ENCODE peak calls at places on chromosomes 2 and 18, in nine cellular contexts. One of them, this sample, is unnamed.

GRCh38 chr2:217433522-217433921 is 569.3 kb downstream of the TNS1 start:
- DNase-seq in thoracic aorta: no peak
- DNase-seq in HCT116: no peak
- DNase-seq in endothelial cell of umbilical vein: no peak
- DNase-seq in GM23338: peak; percentile 47
- DNase-seq in CD8-positive, alpha-beta T cell: no peak
- DNase-seq in upper lobe of left lung: no peak
- DNase-seq in tibial nerve: no peak
- DNase-seq in heart left ventricle: no peak
- DNase-seq in this sample: no peak

GRCh38 chr2:10377052-10377746 is 70.9 kb downstream of the ODC1 start:
- DNase-seq in endothelial cell of umbilical vein: no peak
- DNase-seq in CD8-positive, alpha-beta T cell: no peak
- DNase-seq in tibial nerve: no peak
- DNase-seq in thoracic aorta: no peak
- DNase-seq in upper lobe of left lung: no peak
- DNase-seq in heart left ventricle: no peak
- DNase-seq in GM23338: no peak
- DNase-seq in HCT116: no peak
- DNase-seq in this sample: no peak

GRCh38 chr2:170689481-170689880 is 25.7 kb upstream of the SP5 start:
- DNase-seq in GM23338: no peak
- DNase-seq in tibial nerve: no peak
- DNase-seq in heart left ventricle: no peak
- DNase-seq in CD8-positive, alpha-beta T cell: no peak
- DNase-seq in HCT116: no peak
- DNase-seq in endothelial cell of umbilical vein: no peak
- DNase-seq in upper lobe of left lung: no peak
- DNase-seq in thoracic aorta: no peak
- DNase-seq in this sample: no peak

GRCh38 chr2:166088634-166089033 is 39.2 kb downstream of the SCN1A start:
- DNase-seq in tibial nerve: no peak
- DNase-seq in thoracic aorta: no peak
- DNase-seq in CD8-positive, alpha-beta T cell: no peak
- DNase-seq in upper lobe of left lung: no peak
- DNase-seq in HCT116: no peak
- DNase-seq in heart left ventricle: no peak
- DNase-seq in GM23338: no peak
- DNase-seq in endothelial cell of umbilical vein: peak; percentile 97
- DNase-seq in this sample: no peak

GRCh38 chr2:23327897-23328296 is 57.1 kb upstream of the KLHL29 start:
- DNase-seq in upper lobe of left lung: no peak
- DNase-seq in thoracic aorta: no peak
- DNase-seq in heart left ventricle: no peak
- DNase-seq in CD8-positive, alpha-beta T cell: no peak
- DNase-seq in HCT116: no peak
- DNase-seq in GM23338: no peak
- DNase-seq in endothelial cell of umbilical vein: no peak
- DNase-seq in tibial nerve: no peak
- DNase-seq in this sample: no peak

GRCh38 chr2:71166812-71167211 is 36.4 kb downstream of the MPHOSPH10 start:
- DNase-seq in GM23338: no peak
- DNase-seq in HCT116: no peak
- DNase-seq in endothelial cell of umbilical vein: no peak
- DNase-seq in thoracic aorta: no peak
- DNase-seq in upper lobe of left lung: no peak
- DNase-seq in CD8-positive, alpha-beta T cell: no peak
- DNase-seq in tibial nerve: no peak
- DNase-seq in heart left ventricle: no peak
- DNase-seq in this sample: peak; percentile 8

GRCh38 chr2:74922592-74923227 is 35.7 kb upstream of the POLE4 start:
- DNase-seq in CD8-positive, alpha-beta T cell: no peak
- DNase-seq in tibial nerve: no peak
- DNase-seq in endothelial cell of umbilical vein: peak; percentile 22
- DNase-seq in GM23338: no peak
- DNase-seq in upper lobe of left lung: no peak
- DNase-seq in HCT116: no peak
- DNase-seq in thoracic aorta: no peak
- DNase-seq in heart left ventricle: no peak
- DNase-seq in this sample: no peak

GRCh38 chr2:239461551-239462515 is 61.0 kb upstream of the HDAC4 start:
- DNase-seq in endothelial cell of umbilical vein: no peak
- DNase-seq in tibial nerve: no peak
- DNase-seq in upper lobe of left lung: peak; percentile 12
- DNase-seq in heart left ventricle: no peak
- DNase-seq in HCT116: no peak
- DNase-seq in CD8-positive, alpha-beta T cell: no peak
- DNase-seq in GM23338: no peak
- DNase-seq in thoracic aorta: no peak
- DNase-seq in this sample: no peak

GRCh38 chr18:21703241-21703820 is 1.2 kb downstream of the ABHD3 start:
- DNase-seq in endothelial cell of umbilical vein: no peak
- DNase-seq in thoracic aorta: no peak
- DNase-seq in heart left ventricle: no peak
- DNase-seq in upper lobe of left lung: no peak
- DNase-seq in HCT116: no peak
- DNase-seq in GM23338: peak; percentile 64
- DNase-seq in CD8-positive, alpha-beta T cell: peak; percentile 16
- DNase-seq in tibial nerve: no peak
- DNase-seq in this sample: peak; percentile 66

GRCh38 chr18:12361770-12362378 is 15.2 kb downstream of the AFG3L2 start:
- DNase-seq in upper lobe of left lung: no peak
- DNase-seq in heart left ventricle: peak; percentile 80
- DNase-seq in thoracic aorta: no peak
- DNase-seq in GM23338: no peak
- DNase-seq in CD8-positive, alpha-beta T cell: no peak
- DNase-seq in endothelial cell of umbilical vein: no peak
- DNase-seq in HCT116: no peak
- DNase-seq in tibial nerve: no peak
- DNase-seq in this sample: peak; percentile 4

GRCh38 chr2:72515696-72516095 is 310.1 kb downstream of the EXOC6B start:
- DNase-seq in thoracic aorta: no peak
- DNase-seq in upper lobe of left lung: no peak
- DNase-seq in HCT116: no peak
- DNase-seq in endothelial cell of umbilical vein: no peak
- DNase-seq in tibial nerve: no peak
- DNase-seq in GM23338: no peak
- DNase-seq in CD8-positive, alpha-beta T cell: no peak
- DNase-seq in heart left ventricle: no peak
- DNase-seq in this sample: peak; percentile 1

GRCh38 chr2:236167297-236168109 is 683 bp downstream of the GBX2 start:
- DNase-seq in endothelial cell of umbilical vein: peak; percentile 74
- DNase-seq in upper lobe of left lung: no peak
- DNase-seq in HCT116: no peak
- DNase-seq in thoracic aorta: no peak
- DNase-seq in tibial nerve: no peak
- DNase-seq in CD8-positive, alpha-beta T cell: no peak
- DNase-seq in heart left ventricle: no peak
- DNase-seq in GM23338: peak; percentile 58
- DNase-seq in this sample: no peak

GRCh38 chr2:62363166-62363565 is 142.8 kb downstream of the TMEM17 start:
- DNase-seq in thoracic aorta: no peak
- DNase-seq in HCT116: no peak
- DNase-seq in tibial nerve: no peak
- DNase-seq in CD8-positive, alpha-beta T cell: no peak
- DNase-seq in GM23338: no peak
- DNase-seq in heart left ventricle: no peak
- DNase-seq in endothelial cell of umbilical vein: no peak
- DNase-seq in upper lobe of left lung: no peak
- DNase-seq in this sample: no peak

GRCh38 chr2:127606594-127607398 is 39.2 kb upstream of the GPR17 start:
- DNase-seq in thoracic aorta: no peak
- DNase-seq in upper lobe of left lung: peak; percentile 6
- DNase-seq in HCT116: no peak
- DNase-seq in GM23338: no peak
- DNase-seq in tibial nerve: no peak
- DNase-seq in heart left ventricle: no peak
- DNase-seq in CD8-positive, alpha-beta T cell: no peak
- DNase-seq in endothelial cell of umbilical vein: no peak
- DNase-seq in this sample: no peak

GRCh38 chr18:55996726-55997125 is 408.7 kb upstream of the TCF4 start:
- DNase-seq in upper lobe of left lung: no peak
- DNase-seq in thoracic aorta: no peak
- DNase-seq in GM23338: no peak
- DNase-seq in HCT116: no peak
- DNase-seq in CD8-positive, alpha-beta T cell: no peak
- DNase-seq in endothelial cell of umbilical vein: no peak
- DNase-seq in heart left ventricle: no peak
- DNase-seq in tibial nerve: no peak
- DNase-seq in this sample: peak; percentile 9

GRCh38 chr18:3453540-3454364 is 3.8 kb downstream of the TGIF1 start:
- DNase-seq in thoracic aorta: peak; percentile 41
- DNase-seq in GM23338: peak; percentile 59
- DNase-seq in tibial nerve: peak; percentile 68
- DNase-seq in heart left ventricle: peak; percentile 41
- DNase-seq in CD8-positive, alpha-beta T cell: no peak
- DNase-seq in upper lobe of left lung: peak; percentile 60
- DNase-seq in endothelial cell of umbilical vein: peak; percentile 97
- DNase-seq in HCT116: no peak
- DNase-seq in this sample: peak; percentile 93

GRCh38 chr2:119468154-119468955 is 36.7 kb downstream of the TMEM37 start:
- DNase-seq in heart left ventricle: peak; percentile 23
- DNase-seq in tibial nerve: no peak
- DNase-seq in HCT116: no peak
- DNase-seq in GM23338: no peak
- DNase-seq in upper lobe of left lung: peak; percentile 57
- DNase-seq in CD8-positive, alpha-beta T cell: no peak
- DNase-seq in thoracic aorta: no peak
- DNase-seq in endothelial cell of umbilical vein: no peak
- DNase-seq in this sample: peak; percentile 13

GRCh38 chr2:240231838-240232244 is 91.4 kb upstream of the OTOS start:
- DNase-seq in tibial nerve: no peak
- DNase-seq in GM23338: no peak
- DNase-seq in HCT116: no peak
- DNase-seq in upper lobe of left lung: peak; percentile 10
- DNase-seq in thoracic aorta: no peak
- DNase-seq in CD8-positive, alpha-beta T cell: no peak
- DNase-seq in endothelial cell of umbilical vein: no peak
- DNase-seq in heart left ventricle: peak; percentile 17
- DNase-seq in this sample: no peak

GRCh38 chr2:152405206-152406118 is 70.5 kb downstream of the FMNL2 start:
- DNase-seq in heart left ventricle: no peak
- DNase-seq in thoracic aorta: no peak
- DNase-seq in endothelial cell of umbilical vein: peak; percentile 88
- DNase-seq in tibial nerve: no peak
- DNase-seq in CD8-positive, alpha-beta T cell: no peak
- DNase-seq in GM23338: no peak
- DNase-seq in HCT116: peak; percentile 51
- DNase-seq in upper lobe of left lung: peak; percentile 48
- DNase-seq in this sample: no peak

GRCh38 chr2:20300656-20301055 is 50.0 kb downstream of the PUM2 start:
- DNase-seq in endothelial cell of umbilical vein: no peak
- DNase-seq in CD8-positive, alpha-beta T cell: no peak
- DNase-seq in tibial nerve: no peak
- DNase-seq in HCT116: no peak
- DNase-seq in upper lobe of left lung: no peak
- DNase-seq in heart left ventricle: no peak
- DNase-seq in thoracic aorta: no peak
- DNase-seq in GM23338: peak; percentile 26
- DNase-seq in this sample: peak; percentile 42
- TF ChIP-seq CTCF in endothelial cell of umbilical vein: no peak
- TF ChIP-seq CTCF in CD8-positive, alpha-beta T cell: no peak
- TF ChIP-seq CTCF in tibial nerve: no peak
- TF ChIP-seq CTCF in HCT116: no peak
- TF ChIP-seq CTCF in upper lobe of left lung: no peak
- TF ChIP-seq CTCF in heart left ventricle: no peak
- TF ChIP-seq CTCF in thoracic aorta: no peak
- TF ChIP-seq CTCF in GM23338: no peak
- TF ChIP-seq CTCF in this sample: no peak

GRCh38 chr2:105378276-105378840 is 20.5 kb downstream of the FHL2 start:
- DNase-seq in GM23338: no peak
- DNase-seq in thoracic aorta: no peak
- DNase-seq in heart left ventricle: peak; percentile 29
- DNase-seq in CD8-positive, alpha-beta T cell: no peak
- DNase-seq in tibial nerve: no peak
- DNase-seq in HCT116: no peak
- DNase-seq in endothelial cell of umbilical vein: no peak
- DNase-seq in upper lobe of left lung: no peak
- DNase-seq in this sample: peak; percentile 75
- H3K4me1 ChIP-seq in GM23338: no peaks in the 10 kb centered on the region
- H3K4me1 ChIP-seq in thoracic aorta: peaks cover 30% of the 10 kb centered on the region
- H3K4me1 ChIP-seq in heart left ventricle: peaks cover 80% of the 10 kb centered on the region
- H3K4me1 ChIP-seq in CD8-positive, alpha-beta T cell: peaks cover 4% of the 10 kb centered on the region
- H3K4me1 ChIP-seq in tibial nerve: no peaks in the 10 kb centered on the region
- H3K4me1 ChIP-seq in HCT116: no peaks in the 10 kb centered on the region
- H3K4me1 ChIP-seq in endothelial cell of umbilical vein: peaks cover 82% of the 10 kb centered on the region
- H3K4me1 ChIP-seq in upper lobe of left lung: peaks cover 14% of the 10 kb centered on the region
- H3K4me1 ChIP-seq in this sample: peaks cover 45% of the 10 kb centered on the region

DNA sequence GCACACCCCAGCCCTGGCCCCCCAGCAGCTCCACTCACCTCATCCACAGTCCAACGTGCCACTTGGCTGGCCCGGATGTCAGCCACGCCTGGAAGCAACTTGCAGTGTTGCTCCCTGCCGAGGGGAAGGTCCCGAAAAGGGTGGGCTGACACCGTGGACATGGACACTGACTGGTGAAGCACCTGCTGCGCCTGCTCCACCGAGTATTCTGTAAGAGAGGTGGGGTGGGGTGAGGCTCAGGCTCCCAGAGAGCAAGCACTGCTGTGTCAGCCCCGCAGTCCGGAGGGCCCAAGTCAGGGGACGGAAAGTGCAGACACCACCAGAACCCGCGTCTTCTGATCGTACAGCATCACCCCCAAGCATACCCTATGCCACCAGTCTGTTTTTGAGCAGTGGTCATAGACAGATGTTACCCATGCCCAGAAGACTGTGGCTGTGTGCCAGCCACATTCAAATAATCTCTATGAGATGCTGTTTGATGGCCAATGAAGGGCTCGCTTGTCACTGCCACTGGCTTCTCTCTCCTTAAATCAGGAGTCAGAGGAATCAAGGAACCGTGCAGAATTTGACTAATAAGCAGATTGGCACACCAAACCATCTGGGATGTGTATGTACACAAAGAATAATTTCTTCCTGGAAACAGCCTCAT is 74.2 kb upstream of the TMEM200C start:
- DNase-seq in HCT116: no peak
- DNase-seq in tibial nerve: no peak
- DNase-seq in endothelial cell of umbilical vein: no peak
- DNase-seq in heart left ventricle: no peak
- DNase-seq in CD8-positive, alpha-beta T cell: no peak
- DNase-seq in upper lobe of left lung: no peak
- DNase-seq in GM23338: no peak
- DNase-seq in thoracic aorta: no peak
- DNase-seq in this sample: no peak
- H3K27me3 ChIP-seq in HCT116: no peaks in the 10 kb centered on the region
- H3K27me3 ChIP-seq in tibial nerve: no peaks in the 10 kb centered on the region
- H3K27me3 ChIP-seq in endothelial cell of umbilical vein: no peaks in the 10 kb centered on the region
- H3K27me3 ChIP-seq in heart left ventricle: no peaks in the 10 kb centered on the region
- H3K27me3 ChIP-seq in CD8-positive, alpha-beta T cell: no peaks in the 10 kb centered on the region
- H3K27me3 ChIP-seq in upper lobe of left lung: no peaks in the 10 kb centered on the region
- H3K27me3 ChIP-seq in GM23338: no peaks in the 10 kb centered on the region
- H3K27me3 ChIP-seq in thoracic aorta: no peaks in the 10 kb centered on the region
- H3K27me3 ChIP-seq in this sample: peaks cover 13% of the 10 kb centered on the region

GRCh38 chr2:60657673-60658072 is 98.4 kb upstream of the PAPOLG start:
- DNase-seq in upper lobe of left lung: no peak
- DNase-seq in GM23338: no peak
- DNase-seq in endothelial cell of umbilical vein: no peak
- DNase-seq in heart left ventricle: no peak
- DNase-seq in thoracic aorta: no peak
- DNase-seq in tibial nerve: no peak
- DNase-seq in HCT116: no peak
- DNase-seq in CD8-positive, alpha-beta T cell: no peak
- DNase-seq in this sample: no peak

GRCh38 chr2:60661073-60661738 is 94.9 kb upstream of the PAPOLG start:
- DNase-seq in upper lobe of left lung: no peak
- DNase-seq in tibial nerve: no peak
- DNase-seq in GM23338: no peak
- DNase-seq in endothelial cell of umbilical vein: no peak
- DNase-seq in heart left ventricle: no peak
- DNase-seq in CD8-positive, alpha-beta T cell: no peak
- DNase-seq in thoracic aorta: no peak
- DNase-seq in HCT116: no peak
- DNase-seq in this sample: no peak

GRCh38 chr2:60659026-60659425 is 97.0 kb upstream of the PAPOLG start:
- DNase-seq in upper lobe of left lung: no peak
- DNase-seq in heart left ventricle: no peak
- DNase-seq in GM23338: peak; percentile 18
- DNase-seq in endothelial cell of umbilical vein: no peak
- DNase-seq in tibial nerve: no peak
- DNase-seq in CD8-positive, alpha-beta T cell: no peak
- DNase-seq in HCT116: no peak
- DNase-seq in thoracic aorta: no peak
- DNase-seq in this sample: no peak
- TF ChIP-seq CTCF in upper lobe of left lung: no peak
- TF ChIP-seq CTCF in heart left ventricle: no peak
- TF ChIP-seq CTCF in GM23338: peak; percentile 39
- TF ChIP-seq CTCF in endothelial cell of umbilical vein: no peak
- TF ChIP-seq CTCF in tibial nerve: no peak
- TF ChIP-seq CTCF in CD8-positive, alpha-beta T cell: no peak
- TF ChIP-seq CTCF in HCT116: no peak
- TF ChIP-seq CTCF in thoracic aorta: no peak
- TF ChIP-seq CTCF in this sample: no peak